ENCODE peak calls at places on chromosome 5, in six cellular contexts. One of them, this sample, is unnamed. For H3K36me3, the result is how much of the 10 kb centered on the place peaks cover.

GRCh38 chr5:131991593-131992324 is 19.7 kb downstream of the ACSL6 start:
- DNase-seq in suprapubic skin: no peak
- DNase-seq in OCI-LY7: no peak
- DNase-seq in prostate gland: no peak
- DNase-seq in endothelial cell of umbilical vein: no peak
- DNase-seq in PC-3: no peak
- DNase-seq in this sample: no peak

GRCh38 chr5:89929834-89930233 is 479.7 kb downstream of the CETN3 start:
- DNase-seq in suprapubic skin: no peak
- DNase-seq in OCI-LY7: no peak
- DNase-seq in prostate gland: no peak
- DNase-seq in endothelial cell of umbilical vein: peak
- DNase-seq in PC-3: no peak
- DNase-seq in this sample: no peak

GRCh38 chr5:176995896-176996767 is 10.4 kb downstream of the UIMC1 start:
- DNase-seq in suprapubic skin: no peak
- DNase-seq in OCI-LY7: peak
- DNase-seq in prostate gland: no peak
- DNase-seq in endothelial cell of umbilical vein: peak
- DNase-seq in PC-3: peak
- DNase-seq in this sample: no peak

GRCh38 chr5:61572959-61573358 is 240.9 kb downstream of the ZSWIM6 start:
- DNase-seq in suprapubic skin: no peak
- DNase-seq in OCI-LY7: no peak
- DNase-seq in prostate gland: no peak
- DNase-seq in endothelial cell of umbilical vein: no peak
- DNase-seq in PC-3: no peak
- DNase-seq in this sample: no peak

GRCh38 chr5:29017501-29017900 is 1979.1 kb upstream of the CDH9 start:
- DNase-seq in suprapubic skin: no peak
- DNase-seq in OCI-LY7: no peak
- DNase-seq in prostate gland: no peak
- DNase-seq in endothelial cell of umbilical vein: no peak
- DNase-seq in PC-3: no peak
- DNase-seq in this sample: no peak

GRCh38 chr5:88954511-88954910 is 71.5 kb upstream of the MEF2C start:
- DNase-seq in suprapubic skin: no peak
- DNase-seq in OCI-LY7: no peak
- DNase-seq in prostate gland: no peak
- DNase-seq in endothelial cell of umbilical vein: no peak
- DNase-seq in PC-3: no peak
- DNase-seq in this sample: no peak

GRCh38 chr5:113250341-113250953 is 184.3 kb downstream of the TSSK1B start:
- DNase-seq in suprapubic skin: no peak
- DNase-seq in OCI-LY7: no peak
- DNase-seq in prostate gland: no peak
- DNase-seq in endothelial cell of umbilical vein: peak
- DNase-seq in PC-3: no peak
- DNase-seq in this sample: no peak

GRCh38 chr5:176144508-176144907 is 93.7 kb upstream of the SIMC1 start:
- DNase-seq in suprapubic skin: no peak
- DNase-seq in OCI-LY7: no peak
- DNase-seq in prostate gland: no peak
- DNase-seq in endothelial cell of umbilical vein: no peak
- DNase-seq in PC-3: no peak
- DNase-seq in this sample: no peak

GRCh38 chr5:10307206-10308148 is at the start of gene CMBL:
- DNase-seq in suprapubic skin: no peak
- DNase-seq in OCI-LY7: no peak
- DNase-seq in prostate gland: peak
- DNase-seq in endothelial cell of umbilical vein: peak
- DNase-seq in PC-3: peak
- DNase-seq in this sample: peak

GRCh38 chr5:91142819-91143218 is 240.3 kb downstream of the ARRDC3 start:
- DNase-seq in suprapubic skin: no peak
- DNase-seq in OCI-LY7: no peak
- DNase-seq in prostate gland: no peak
- DNase-seq in endothelial cell of umbilical vein: no peak
- DNase-seq in PC-3: no peak
- DNase-seq in this sample: no peak

GRCh38 chr5:6581559-6582426 is 51.1 kb downstream of the NSUN2 start:
- DNase-seq in suprapubic skin: peak
- DNase-seq in OCI-LY7: no peak
- DNase-seq in prostate gland: no peak
- DNase-seq in endothelial cell of umbilical vein: no peak
- DNase-seq in PC-3: no peak
- DNase-seq in this sample: no peak

GRCh38 chr5:83255268-83255667 is 177.9 kb downstream of the XRCC4 start:
- DNase-seq in suprapubic skin: no peak
- DNase-seq in OCI-LY7: no peak
- DNase-seq in prostate gland: no peak
- DNase-seq in endothelial cell of umbilical vein: no peak
- DNase-seq in PC-3: peak
- DNase-seq in this sample: no peak

GRCh38 chr5:171759777-171760176 is 25.8 kb upstream of the SMIM23 start:
- DNase-seq in suprapubic skin: no peak
- DNase-seq in OCI-LY7: no peak
- DNase-seq in prostate gland: no peak
- DNase-seq in endothelial cell of umbilical vein: no peak
- DNase-seq in PC-3: no peak
- DNase-seq in this sample: no peak

GRCh38 chr5:122200456-122200855 is 71.1 kb downstream of the ZNF474 start:
- DNase-seq in suprapubic skin: no peak
- DNase-seq in OCI-LY7: no peak
- DNase-seq in prostate gland: no peak
- DNase-seq in endothelial cell of umbilical vein: no peak
- DNase-seq in PC-3: no peak
- DNase-seq in this sample: no peak

GRCh38 chr5:140671472-140672210 is 1.7 kb downstream of the DND1 start:
- DNase-seq in suprapubic skin: no peak
- DNase-seq in OCI-LY7: no peak
- DNase-seq in prostate gland: no peak
- DNase-seq in endothelial cell of umbilical vein: no peak
- DNase-seq in PC-3: no peak
- DNase-seq in this sample: no peak

GRCh38 chr5:138824516-138824915 is 50.6 kb downstream of the LRRTM2 start:
- DNase-seq in suprapubic skin: no peak
- DNase-seq in OCI-LY7: no peak
- DNase-seq in prostate gland: no peak
- DNase-seq in endothelial cell of umbilical vein: peak
- DNase-seq in PC-3: no peak
- DNase-seq in this sample: no peak

GRCh38 chr5:57211039-57211438 is 37.2 kb downstream of the GPBP1 start:
- DNase-seq in suprapubic skin: no peak
- DNase-seq in OCI-LY7: no peak
- DNase-seq in prostate gland: no peak
- DNase-seq in endothelial cell of umbilical vein: no peak
- DNase-seq in PC-3: no peak
- DNase-seq in this sample: no peak
- H3K27ac ChIP-seq in suprapubic skin: no peak
- H3K27ac ChIP-seq in OCI-LY7: no peak
- H3K27ac ChIP-seq in prostate gland: no peak
- H3K27ac ChIP-seq in endothelial cell of umbilical vein: no peak
- H3K27ac ChIP-seq in PC-3: no peak
- H3K27ac ChIP-seq in this sample: no peak

GRCh38 chr5:1010641-1011046 is 2.0 kb downstream of the NKD2 start:
- DNase-seq in suprapubic skin: peak
- DNase-seq in OCI-LY7: no peak
- DNase-seq in prostate gland: no peak
- DNase-seq in endothelial cell of umbilical vein: no peak
- DNase-seq in PC-3: no peak
- DNase-seq in this sample: peak

GRCh38 chr5:1012316-1012841 is 3.8 kb downstream of the NKD2 start:
- DNase-seq in suprapubic skin: peak
- DNase-seq in OCI-LY7: no peak
- DNase-seq in prostate gland: no peak
- DNase-seq in endothelial cell of umbilical vein: no peak
- DNase-seq in PC-3: no peak
- DNase-seq in this sample: peak

GRCh38 chr5:1010181-1010510 is 1.5 kb downstream of the NKD2 start:
- DNase-seq in suprapubic skin: peak
- DNase-seq in OCI-LY7: no peak
- DNase-seq in prostate gland: no peak
- DNase-seq in endothelial cell of umbilical vein: no peak
- DNase-seq in PC-3: peak
- DNase-seq in this sample: no peak

GRCh38 chr5:1011741-1012315 is 3.2 kb downstream of the NKD2 start:
- DNase-seq in suprapubic skin: peak
- DNase-seq in OCI-LY7: no peak
- DNase-seq in prostate gland: no peak
- DNase-seq in endothelial cell of umbilical vein: no peak
- DNase-seq in PC-3: no peak
- DNase-seq in this sample: peak

DNA sequence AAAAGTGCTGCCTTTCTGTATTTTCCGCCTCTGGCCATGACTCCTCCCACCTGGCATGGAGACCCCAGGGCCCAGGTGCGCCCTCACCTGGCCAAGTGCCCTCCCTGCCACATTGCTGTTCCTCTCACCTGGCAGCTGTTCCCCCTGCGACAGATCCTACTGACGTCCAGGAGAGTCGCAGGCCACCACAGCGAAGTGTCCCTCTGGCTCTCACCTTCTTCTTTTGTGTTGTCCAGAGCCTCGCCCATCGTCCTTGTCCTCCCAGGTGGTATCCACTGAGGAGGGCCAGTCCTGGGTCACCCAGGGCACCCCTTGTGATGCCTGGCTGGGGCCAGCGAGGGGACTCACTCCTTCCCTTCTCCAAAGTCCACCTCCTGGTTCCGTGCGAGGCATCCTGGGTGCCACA is 2.6 kb downstream of the NKD2 start:
- DNase-seq in suprapubic skin: peak
- DNase-seq in OCI-LY7: peak
- DNase-seq in prostate gland: no peak
- DNase-seq in endothelial cell of umbilical vein: no peak
- DNase-seq in PC-3: peak
- DNase-seq in this sample: peak
- TF ChIP-seq CTCF in suprapubic skin: peak
- TF ChIP-seq CTCF in OCI-LY7: peak
- TF ChIP-seq CTCF in prostate gland: peak
- TF ChIP-seq CTCF in endothelial cell of umbilical vein: peak
- TF ChIP-seq CTCF in PC-3: peak
- TF ChIP-seq CTCF in this sample: no peak

DNA sequence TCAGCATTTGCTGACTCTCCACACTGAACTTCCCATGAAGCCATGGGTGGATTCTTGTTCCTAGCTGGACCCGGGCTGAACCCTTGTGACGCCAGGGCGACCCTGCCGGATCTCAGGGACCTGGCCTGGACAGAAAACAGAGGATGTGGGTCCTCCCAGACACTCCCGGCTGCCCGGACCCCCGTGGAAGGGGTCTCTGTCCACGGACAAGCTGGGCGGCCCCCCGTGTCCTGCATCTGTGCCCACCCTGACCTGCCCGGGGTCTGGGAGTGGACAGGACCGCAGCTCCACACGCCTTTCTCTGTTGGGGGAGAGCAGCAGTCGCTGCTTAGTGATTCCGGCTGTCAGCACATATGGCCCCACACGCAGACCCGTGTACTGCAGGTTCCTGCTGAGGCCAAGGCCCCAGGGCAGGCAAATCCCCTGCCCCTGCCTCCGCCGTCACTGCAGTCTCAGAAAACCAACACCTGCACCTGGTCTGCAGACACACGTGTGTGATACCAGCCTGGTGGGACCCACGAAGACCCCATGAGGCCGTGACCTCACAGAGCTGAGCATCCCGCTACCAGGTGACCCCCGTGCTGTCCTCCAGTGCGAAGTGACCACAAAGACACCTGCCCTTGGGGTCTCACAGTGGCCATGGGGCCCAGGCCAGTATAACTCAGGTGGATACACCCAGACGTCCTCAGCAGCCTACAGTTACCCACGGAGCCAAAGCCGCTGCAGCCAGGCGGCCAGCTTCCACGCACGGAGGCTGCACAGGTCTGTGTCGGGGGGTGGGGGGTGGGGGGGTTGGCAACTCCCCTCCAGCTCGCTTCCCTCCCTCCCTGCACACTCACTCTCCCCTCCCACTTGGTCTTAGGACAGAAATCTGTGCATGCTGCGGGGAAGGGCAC is 50.6 kb downstream of the NKD2 start:
- DNase-seq in suprapubic skin: no peak
- DNase-seq in OCI-LY7: no peak
- DNase-seq in prostate gland: no peak
- DNase-seq in endothelial cell of umbilical vein: no peak
- DNase-seq in PC-3: no peak
- DNase-seq in this sample: no peak
- H3K36me3 ChIP-seq in suprapubic skin: half or more
- H3K36me3 ChIP-seq in OCI-LY7: under half
- H3K36me3 ChIP-seq in prostate gland: under half
- H3K36me3 ChIP-seq in endothelial cell of umbilical vein: under half
- H3K36me3 ChIP-seq in PC-3: under half
- H3K36me3 ChIP-seq in this sample: under half

GRCh38 chr5:98307811-98308210 is 465.7 kb upstream of the RGMB start:
- DNase-seq in suprapubic skin: no peak
- DNase-seq in OCI-LY7: no peak
- DNase-seq in prostate gland: no peak
- DNase-seq in endothelial cell of umbilical vein: peak
- DNase-seq in PC-3: peak
- DNase-seq in this sample: no peak

GRCh38 chr5:98308960-98309359 is 464.5 kb upstream of the RGMB start:
- DNase-seq in suprapubic skin: no peak
- DNase-seq in OCI-LY7: no peak
- DNase-seq in prostate gland: no peak
- DNase-seq in endothelial cell of umbilical vein: peak
- DNase-seq in PC-3: peak
- DNase-seq in this sample: no peak

GRCh38 chr5:98314262-98314661 is 459.2 kb upstream of the RGMB start:
- DNase-seq in suprapubic skin: no peak
- DNase-seq in OCI-LY7: no peak
- DNase-seq in prostate gland: no peak
- DNase-seq in endothelial cell of umbilical vein: peak
- DNase-seq in PC-3: peak
- DNase-seq in this sample: no peak

GRCh38 chr5:98308231-98308630 is 465.2 kb upstream of the RGMB start:
- DNase-seq in suprapubic skin: no peak
- DNase-seq in OCI-LY7: no peak
- DNase-seq in prostate gland: no peak
- DNase-seq in endothelial cell of umbilical vein: no peak
- DNase-seq in PC-3: no peak
- DNase-seq in this sample: no peak

DNA sequence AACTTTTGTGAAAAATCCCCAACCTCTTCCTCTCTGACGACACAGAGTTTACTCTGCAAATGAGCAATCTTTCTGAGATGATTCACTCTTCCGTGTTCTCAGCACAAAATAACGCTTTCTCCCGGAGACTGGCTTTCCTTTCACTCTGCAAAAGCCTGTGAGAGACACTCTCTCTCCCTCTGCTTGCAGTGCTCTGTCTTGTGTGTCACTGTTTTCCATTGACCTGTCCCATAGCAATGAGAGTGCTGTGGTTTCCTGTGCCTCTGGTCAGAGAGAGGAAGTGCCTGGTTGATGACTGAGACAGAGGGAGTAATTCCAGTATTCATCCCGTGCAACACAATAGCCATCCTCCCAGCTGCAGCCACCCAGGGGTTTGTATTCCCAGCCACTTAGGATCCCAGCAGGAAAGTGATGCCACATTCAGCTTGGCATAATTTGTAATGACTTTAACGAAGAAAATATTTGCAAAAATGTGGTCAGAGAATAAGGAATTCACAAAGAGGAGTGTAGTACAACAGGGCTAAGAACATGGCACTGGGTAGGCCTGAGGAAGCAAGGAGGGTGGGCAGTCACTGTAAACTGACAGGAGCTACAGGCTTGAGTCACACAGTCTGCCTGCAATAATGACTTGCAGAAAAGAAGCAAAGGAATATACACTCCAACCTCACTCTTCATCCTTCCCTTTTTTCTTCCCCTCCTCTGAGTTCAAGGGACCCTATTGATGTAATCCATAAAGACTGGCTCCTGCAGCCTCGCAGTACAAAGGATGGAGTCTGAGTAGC is 463.5 kb upstream of the RGMB start:
- DNase-seq in suprapubic skin: no peak
- DNase-seq in OCI-LY7: no peak
- DNase-seq in prostate gland: no peak
- DNase-seq in endothelial cell of umbilical vein: peak
- DNase-seq in PC-3: peak
- DNase-seq in this sample: no peak
- H3K27ac ChIP-seq in suprapubic skin: no peak
- H3K27ac ChIP-seq in OCI-LY7: no peak
- H3K27ac ChIP-seq in prostate gland: no peak
- H3K27ac ChIP-seq in endothelial cell of umbilical vein: peak
- H3K27ac ChIP-seq in PC-3: peak
- H3K27ac ChIP-seq in this sample: peak